ENCODE peak calls at places on chromosomes 5 and 9, in six cellular contexts. One of them, this sample, is unnamed. For H3K36me3, the result is how much of the 10 kb centered on the place peaks cover.

GRCh38 chr5:1341863-1342262 is 3.0 kb downstream of the CLPTM1L start:
- DNase-seq in hepatocyte: no peak
- DNase-seq in trophoblast cell: no peak
- DNase-seq in transverse colon: peak
- DNase-seq in effector memory CD4-positive, alpha-beta T cell: no peak
- DNase-seq in upper lobe of right lung: no peak
- DNase-seq in this sample: no peak

GRCh38 chr9:136155576-136155975 is 36.9 kb upstream of the TMEM250 start:
- DNase-seq in hepatocyte: no peak
- DNase-seq in effector memory CD4-positive, alpha-beta T cell: no peak
- DNase-seq in trophoblast cell: no peak
- DNase-seq in upper lobe of right lung: no peak
- DNase-seq in transverse colon: no peak
- DNase-seq in this sample: no peak

GRCh38 chr5:179258922-179259730 is 86.1 kb downstream of the ADAMTS2 start:
- DNase-seq in hepatocyte: peak
- DNase-seq in transverse colon: peak
- DNase-seq in trophoblast cell: no peak
- DNase-seq in effector memory CD4-positive, alpha-beta T cell: no peak
- DNase-seq in upper lobe of right lung: peak
- DNase-seq in this sample: no peak

GRCh38 chr5:118597448-118597847 is 390.9 kb downstream of the DTWD2 start:
- DNase-seq in transverse colon: no peak
- DNase-seq in trophoblast cell: no peak
- DNase-seq in effector memory CD4-positive, alpha-beta T cell: no peak
- DNase-seq in upper lobe of right lung: no peak
- DNase-seq in hepatocyte: no peak
- DNase-seq in this sample: no peak

GRCh38 chr9:93824386-93825294 is 130.5 kb downstream of the BARX1 start:
- DNase-seq in trophoblast cell: no peak
- DNase-seq in hepatocyte: no peak
- DNase-seq in transverse colon: no peak
- DNase-seq in upper lobe of right lung: peak
- DNase-seq in effector memory CD4-positive, alpha-beta T cell: no peak
- DNase-seq in this sample: peak

GRCh38 chr5:121915765-121916164 is 46.0 kb upstream of the SRFBP1 start:
- DNase-seq in effector memory CD4-positive, alpha-beta T cell: no peak
- DNase-seq in trophoblast cell: no peak
- DNase-seq in transverse colon: no peak
- DNase-seq in hepatocyte: no peak
- DNase-seq in upper lobe of right lung: no peak
- DNase-seq in this sample: no peak

GRCh38 chr9:76733096-76733495 is 31.1 kb upstream of the PCA3 start:
- DNase-seq in transverse colon: no peak
- DNase-seq in hepatocyte: no peak
- DNase-seq in effector memory CD4-positive, alpha-beta T cell: no peak
- DNase-seq in trophoblast cell: no peak
- DNase-seq in upper lobe of right lung: no peak
- DNase-seq in this sample: no peak

GRCh38 chr5:80255425-80255751 is 460 bp downstream of the SERINC5 start:
- DNase-seq in upper lobe of right lung: peak
- DNase-seq in effector memory CD4-positive, alpha-beta T cell: no peak
- DNase-seq in transverse colon: peak
- DNase-seq in trophoblast cell: peak
- DNase-seq in hepatocyte: peak
- DNase-seq in this sample: peak

GRCh38 chr5:102901821-102902448 is 146.8 kb downstream of the PAM start:
- DNase-seq in upper lobe of right lung: no peak
- DNase-seq in transverse colon: no peak
- DNase-seq in hepatocyte: no peak
- DNase-seq in effector memory CD4-positive, alpha-beta T cell: no peak
- DNase-seq in trophoblast cell: no peak
- DNase-seq in this sample: no peak

GRCh38 chr9:21317956-21318923 is 13.1 kb upstream of the IFNA5 start:
- DNase-seq in trophoblast cell: peak
- DNase-seq in hepatocyte: peak
- DNase-seq in upper lobe of right lung: no peak
- DNase-seq in effector memory CD4-positive, alpha-beta T cell: no peak
- DNase-seq in transverse colon: peak
- DNase-seq in this sample: peak

GRCh38 chr5:15604986-15605385 is 105.0 kb downstream of the FBXL7 start:
- DNase-seq in transverse colon: no peak
- DNase-seq in upper lobe of right lung: no peak
- DNase-seq in effector memory CD4-positive, alpha-beta T cell: no peak
- DNase-seq in trophoblast cell: no peak
- DNase-seq in hepatocyte: no peak
- DNase-seq in this sample: no peak

GRCh38 chr5:23302438-23302837 is 205.0 kb upstream of the PRDM9 start:
- DNase-seq in effector memory CD4-positive, alpha-beta T cell: no peak
- DNase-seq in upper lobe of right lung: no peak
- DNase-seq in transverse colon: no peak
- DNase-seq in hepatocyte: no peak
- DNase-seq in trophoblast cell: no peak
- DNase-seq in this sample: no peak

GRCh38 chr5:178113141-178113787 is at the start of gene N4BP3:
- DNase-seq in transverse colon: peak
- DNase-seq in hepatocyte: peak
- DNase-seq in effector memory CD4-positive, alpha-beta T cell: peak
- DNase-seq in upper lobe of right lung: peak
- DNase-seq in trophoblast cell: peak
- DNase-seq in this sample: peak

GRCh38 chr9:35069020-35069419 is 3.4 kb downstream of the VCP start:
- DNase-seq in upper lobe of right lung: no peak
- DNase-seq in effector memory CD4-positive, alpha-beta T cell: no peak
- DNase-seq in hepatocyte: no peak
- DNase-seq in transverse colon: no peak
- DNase-seq in trophoblast cell: no peak
- DNase-seq in this sample: no peak

GRCh38 chr5:180847053-180847452 is 14.0 kb downstream of the ZFP62 start:
- DNase-seq in hepatocyte: no peak
- DNase-seq in trophoblast cell: no peak
- DNase-seq in upper lobe of right lung: no peak
- DNase-seq in transverse colon: no peak
- DNase-seq in effector memory CD4-positive, alpha-beta T cell: no peak
- DNase-seq in this sample: no peak

GRCh38 chr9:34016149-34016548 is 32.5 kb downstream of the UBAP2 start:
- DNase-seq in transverse colon: no peak
- DNase-seq in hepatocyte: no peak
- DNase-seq in effector memory CD4-positive, alpha-beta T cell: no peak
- DNase-seq in upper lobe of right lung: peak
- DNase-seq in trophoblast cell: no peak
- DNase-seq in this sample: no peak

DNA sequence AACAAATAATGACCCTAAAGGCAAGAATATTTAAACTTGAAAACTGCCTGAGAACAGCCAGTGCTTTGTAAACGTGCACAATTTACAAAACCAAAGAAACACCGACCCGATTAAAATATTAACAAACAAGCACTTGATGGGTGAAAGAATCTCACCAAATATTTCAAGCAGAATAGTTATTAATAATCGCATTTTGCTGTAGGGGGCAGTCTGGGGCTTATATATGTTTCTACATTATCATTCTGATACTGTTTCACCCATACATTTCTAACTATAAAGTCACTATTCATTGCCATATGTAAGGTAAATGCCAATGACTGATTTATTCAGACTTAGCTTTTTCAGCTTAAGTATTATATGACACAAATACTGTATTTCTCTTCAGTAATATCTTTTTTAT is 37.7 kb downstream of the UBAP2 start:
- DNase-seq in effector memory CD4-positive, alpha-beta T cell: no peak
- DNase-seq in trophoblast cell: no peak
- DNase-seq in upper lobe of right lung: no peak
- DNase-seq in hepatocyte: peak
- DNase-seq in transverse colon: no peak
- DNase-seq in this sample: no peak
- H3K36me3 ChIP-seq in effector memory CD4-positive, alpha-beta T cell: under half
- H3K36me3 ChIP-seq in trophoblast cell: under half
- H3K36me3 ChIP-seq in upper lobe of right lung: under half
- H3K36me3 ChIP-seq in hepatocyte: under half
- H3K36me3 ChIP-seq in transverse colon: under half
- H3K36me3 ChIP-seq in this sample: under half

GRCh38 chr9:89632136-89633135 is 27.6 kb downstream of the GADD45G start:
- DNase-seq in trophoblast cell: no peak
- DNase-seq in upper lobe of right lung: no peak
- DNase-seq in transverse colon: no peak
- DNase-seq in effector memory CD4-positive, alpha-beta T cell: no peak
- DNase-seq in hepatocyte: peak
- DNase-seq in this sample: no peak
- H3K27ac ChIP-seq in trophoblast cell: no peak
- H3K27ac ChIP-seq in upper lobe of right lung: no peak
- H3K27ac ChIP-seq in transverse colon: no peak
- H3K27ac ChIP-seq in effector memory CD4-positive, alpha-beta T cell: no peak
- H3K27ac ChIP-seq in hepatocyte: peak
- H3K27ac ChIP-seq in this sample: no peak

GRCh38 chr5:150085950-150086715 is at the start of gene CSF1R:
- DNase-seq in upper lobe of right lung: peak
- DNase-seq in transverse colon: no peak
- DNase-seq in hepatocyte: no peak
- DNase-seq in trophoblast cell: no peak
- DNase-seq in effector memory CD4-positive, alpha-beta T cell: no peak
- DNase-seq in this sample: no peak
- H3K4me3 ChIP-seq in upper lobe of right lung: peak
- H3K4me3 ChIP-seq in transverse colon: peak
- H3K4me3 ChIP-seq in hepatocyte: no peak
- H3K4me3 ChIP-seq in trophoblast cell: no peak
- H3K4me3 ChIP-seq in effector memory CD4-positive, alpha-beta T cell: no peak
- H3K4me3 ChIP-seq in this sample: no peak

DNA sequence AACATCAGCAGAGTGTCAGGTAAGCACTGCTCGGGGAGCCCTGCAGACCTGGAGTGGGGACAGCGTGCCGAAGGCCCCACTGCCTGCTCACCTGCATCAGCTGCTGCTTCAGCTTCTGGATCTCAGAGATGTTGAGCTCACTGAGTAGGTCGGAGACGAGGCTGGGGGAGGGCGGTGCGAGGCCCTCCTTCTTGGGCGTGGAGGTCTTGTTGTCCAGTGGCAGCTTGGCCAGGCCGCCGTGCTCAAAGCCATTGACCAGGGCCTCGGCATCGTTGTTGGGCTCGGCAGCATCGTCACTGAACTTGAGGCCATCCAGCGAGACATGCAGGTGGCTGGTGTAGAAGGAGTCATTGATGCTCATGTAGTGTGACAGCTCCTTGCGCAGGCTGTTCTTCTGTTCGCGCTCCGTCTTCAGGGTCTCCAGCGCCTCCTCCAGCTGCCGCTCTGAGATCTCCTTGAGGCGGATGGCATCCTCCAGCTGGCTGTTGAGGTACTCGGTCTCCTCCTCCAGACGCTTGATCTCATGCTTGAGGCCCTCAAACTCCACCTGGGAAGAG is 44.3 kb downstream of the BICD2 start:
- DNase-seq in effector memory CD4-positive, alpha-beta T cell: no peak
- DNase-seq in hepatocyte: no peak
- DNase-seq in upper lobe of right lung: no peak
- DNase-seq in transverse colon: no peak
- DNase-seq in trophoblast cell: no peak
- DNase-seq in this sample: no peak
- H3K36me3 ChIP-seq in effector memory CD4-positive, alpha-beta T cell: half or more
- H3K36me3 ChIP-seq in hepatocyte: under half
- H3K36me3 ChIP-seq in upper lobe of right lung: half or more
- H3K36me3 ChIP-seq in transverse colon: under half
- H3K36me3 ChIP-seq in trophoblast cell: half or more
- H3K36me3 ChIP-seq in this sample: half or more

DNA sequence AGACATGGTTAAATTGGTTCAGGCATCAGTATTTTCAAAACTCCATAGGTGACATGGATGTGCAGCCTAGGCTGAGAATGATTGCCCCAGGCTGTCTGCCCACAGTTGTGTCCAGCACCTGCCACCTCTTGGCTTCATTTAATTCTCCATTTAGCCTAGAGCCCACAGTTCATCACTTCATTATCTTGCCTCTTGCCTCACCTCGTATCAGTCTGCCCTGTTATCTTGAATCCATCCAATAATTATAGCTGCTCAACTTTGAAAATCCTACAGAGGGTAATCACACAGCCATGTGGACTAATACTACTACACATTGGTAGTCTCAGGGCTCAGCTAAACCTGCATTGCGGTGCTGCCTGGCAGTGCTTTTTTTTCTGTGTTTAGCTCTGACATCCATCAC is 7.4 kb downstream of the UGCG start:
- DNase-seq in transverse colon: no peak
- DNase-seq in trophoblast cell: peak
- DNase-seq in effector memory CD4-positive, alpha-beta T cell: no peak
- DNase-seq in upper lobe of right lung: no peak
- DNase-seq in hepatocyte: no peak
- DNase-seq in this sample: no peak
- H3K27ac ChIP-seq in transverse colon: no peak
- H3K27ac ChIP-seq in trophoblast cell: no peak
- H3K27ac ChIP-seq in effector memory CD4-positive, alpha-beta T cell: no peak
- H3K27ac ChIP-seq in upper lobe of right lung: no peak
- H3K27ac ChIP-seq in hepatocyte: no peak
- H3K27ac ChIP-seq in this sample: no peak

DNA sequence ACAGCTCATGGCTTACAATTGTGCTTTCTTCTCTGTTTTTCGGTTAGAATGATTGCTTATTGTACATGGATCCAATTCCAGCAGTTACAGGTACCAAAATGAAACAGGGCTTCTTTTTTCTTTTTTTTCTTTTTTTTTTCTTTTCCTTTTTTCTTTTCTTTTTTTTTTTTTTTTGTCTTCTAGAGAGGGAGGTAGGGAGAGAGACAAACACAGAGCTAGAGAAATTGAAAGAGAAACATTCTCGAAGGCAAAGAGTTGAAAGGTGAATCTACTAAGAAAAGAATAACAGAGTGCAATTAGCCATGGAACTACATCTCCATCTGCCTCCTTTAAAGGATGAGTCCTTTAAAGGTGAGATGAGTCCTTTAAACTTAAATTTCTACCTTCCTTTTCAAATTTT is 1.0 kb upstream of the EDIL3 start:
- DNase-seq in upper lobe of right lung: no peak
- DNase-seq in transverse colon: no peak
- DNase-seq in hepatocyte: no peak
- DNase-seq in effector memory CD4-positive, alpha-beta T cell: no peak
- DNase-seq in trophoblast cell: no peak
- DNase-seq in this sample: no peak
- H3K4me3 ChIP-seq in upper lobe of right lung: peak
- H3K4me3 ChIP-seq in transverse colon: peak
- H3K4me3 ChIP-seq in hepatocyte: peak
- H3K4me3 ChIP-seq in effector memory CD4-positive, alpha-beta T cell: no peak
- H3K4me3 ChIP-seq in trophoblast cell: no peak
- H3K4me3 ChIP-seq in this sample: peak

DNA sequence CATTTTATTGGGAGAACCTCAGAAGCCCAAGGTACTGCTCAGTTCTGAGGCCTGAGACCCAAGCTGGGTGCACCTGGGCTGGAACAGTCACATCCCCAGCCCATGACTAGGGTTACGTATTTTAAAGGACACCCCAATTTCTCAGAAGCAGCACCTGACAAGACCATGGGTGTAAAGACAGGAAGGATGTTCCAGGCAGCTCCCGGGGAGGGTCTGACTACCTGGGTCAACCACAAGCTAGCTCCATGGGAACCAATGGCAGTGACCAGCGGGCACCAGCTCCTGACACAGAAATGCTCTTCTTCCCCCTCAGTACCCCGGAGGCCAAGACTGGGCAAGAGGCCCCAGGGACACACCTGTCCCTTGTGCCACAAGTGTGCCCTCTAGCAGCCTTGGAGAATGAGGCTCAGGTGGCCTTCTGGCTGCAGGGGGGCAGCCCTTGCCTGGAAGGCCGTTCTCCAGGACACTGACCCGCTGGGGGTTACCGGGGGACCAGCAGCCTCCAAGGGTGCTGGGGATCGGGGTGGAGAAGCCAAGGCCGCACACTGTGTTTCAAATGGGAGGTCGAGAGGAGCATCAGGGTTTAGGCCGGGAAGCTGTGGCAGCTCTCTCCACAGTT is 52.6 kb downstream of the IPPK start:
- DNase-seq in transverse colon: no peak
- DNase-seq in upper lobe of right lung: no peak
- DNase-seq in hepatocyte: no peak
- DNase-seq in effector memory CD4-positive, alpha-beta T cell: no peak
- DNase-seq in trophoblast cell: no peak
- DNase-seq in this sample: no peak
- H3K36me3 ChIP-seq in transverse colon: under half
- H3K36me3 ChIP-seq in upper lobe of right lung: half or more
- H3K36me3 ChIP-seq in hepatocyte: under half
- H3K36me3 ChIP-seq in effector memory CD4-positive, alpha-beta T cell: under half
- H3K36me3 ChIP-seq in trophoblast cell: half or more
- H3K36me3 ChIP-seq in this sample: under half

This sample was measured in SJSA1.